ENCODE peak calls at places on chromosomes 6 and 20, in ten cellular contexts. N, I, P, O, G, V, E, A, C and Z are unnamed samples.

GRCh38 chr20:24419786-24420185 is 49.6 kb upstream of the SYNDIG1 start:
- DNase-seq in O (no peak), E (no peak), I (no peak), A (no peak), V (no peak), C (no peak), P (no peak), N (no peak), G (no peak), Z (no peak)

GRCh38 chr6:20946037-20946436 is 411.8 kb downstream of the CDKAL1 start:
- DNase-seq in P (no peak), C (no peak), E (no peak), O (no peak), G (no peak), I (no peak), V (no peak), A (peak), N (no peak), Z (no peak)

GRCh38 chr6:144786825-144787224 is 501.7 kb downstream of the UTRN start:
- DNase-seq in I (no peak), C (no peak), E (peak), N (no peak), P (no peak), A (no peak), O (no peak), V (no peak), G (no peak), Z (no peak)

GRCh38 chr6:134079406-134079921 is 27.0 kb upstream of the SLC2A12 start:
- DNase-seq in C (no peak), O (peak), G (no peak), A (no peak), E (no peak), V (no peak), N (no peak), I (no peak), P (no peak), Z (no peak)

GRCh38 chr6:157823523-157824370 is 701 bp downstream of the SNX9 start:
- DNase-seq in G (peak), A (peak), P (peak), V (peak), N (peak), I (peak), C (peak), E (peak), O (peak), Z (peak)

GRCh38 chr20:35663516-35663812 is 1.2 kb downstream of the CPNE1 start:
- DNase-seq in G (peak), C (no peak), V (no peak), A (peak), N (no peak), I (no peak), O (no peak), E (no peak), P (no peak), Z (no peak)

GRCh38 chr6:88263591-88263990 is 97.4 kb upstream of the CNR1 start:
- DNase-seq in G (no peak), C (no peak), P (no peak), I (no peak), V (no peak), E (peak), O (no peak), A (no peak), N (no peak), Z (no peak)

GRCh38 chr6:165637591-165637990 is 25.4 kb downstream of the PDE10A start:
- DNase-seq in N (no peak), V (no peak), C (no peak), E (no peak), I (no peak), P (no peak), A (no peak), G (no peak), O (no peak), Z (no peak)

GRCh38 chr20:4656491-4656890 is 65.2 kb upstream of the PRND start:
- DNase-seq in E (no peak), G (no peak), V (no peak), I (no peak), O (no peak), N (no peak), P (no peak), C (no peak), A (no peak), Z (no peak)

GRCh38 chr6:147709396-147710272 is 201.1 kb downstream of the SAMD5 start:
- DNase-seq in A (no peak), V (no peak), E (no peak), O (peak), G (no peak), N (no peak), I (no peak), P (no peak), C (no peak), Z (no peak)

GRCh38 chr20:4962257-4962855 is 39.0 kb downstream of the SLC23A2 start:
- DNase-seq in V (peak), I (peak), A (no peak), O (no peak), C (no peak), P (peak), G (no peak), E (no peak), N (no peak), Z (peak)